ENCODE peak calls at places on chromosomes 11 and 22, in four cellular contexts. One of them, this sample, is unnamed.

GRCh38 chr22:40484906-40485660 is 114.7 kb downstream of the SGSM3 start:
- DNase-seq in dorsolateral prefrontal cortex: no peak
- DNase-seq in heart right ventricle: no peak
- DNase-seq in fibroblast of mammary gland: peak; percentile 37
- DNase-seq in this sample: no peak

GRCh38 chr11:45323598-45324249 is 37.6 kb upstream of the SYT13 start:
- DNase-seq in heart right ventricle: no peak
- DNase-seq in fibroblast of mammary gland: no peak
- DNase-seq in dorsolateral prefrontal cortex: no peak
- DNase-seq in this sample: no peak

GRCh38 chr11:47861762-47862161 is 13.6 kb upstream of the NUP160 start:
- DNase-seq in heart right ventricle: no peak
- DNase-seq in dorsolateral prefrontal cortex: no peak
- DNase-seq in fibroblast of mammary gland: peak; percentile 80
- DNase-seq in this sample: no peak

GRCh38 chr11:125401746-125402145 is 94.3 kb downstream of the FEZ1 start:
- DNase-seq in heart right ventricle: no peak
- DNase-seq in dorsolateral prefrontal cortex: no peak
- DNase-seq in fibroblast of mammary gland: no peak
- DNase-seq in this sample: peak; percentile 71

GRCh38 chr22:43956805-43957463 is 1.7 kb downstream of the SAMM50 start:
- DNase-seq in fibroblast of mammary gland: no peak
- DNase-seq in heart right ventricle: no peak
- DNase-seq in dorsolateral prefrontal cortex: no peak
- DNase-seq in this sample: no peak

GRCh38 chr11:32940865-32941264 is 48.3 kb downstream of the QSER1 start:
- DNase-seq in heart right ventricle: no peak
- DNase-seq in dorsolateral prefrontal cortex: no peak
- DNase-seq in fibroblast of mammary gland: no peak
- DNase-seq in this sample: no peak

GRCh38 chr11:46072172-46072964 is 48.9 kb downstream of the PHF21A start:
- DNase-seq in fibroblast of mammary gland: peak; percentile 51
- DNase-seq in heart right ventricle: no peak
- DNase-seq in dorsolateral prefrontal cortex: no peak
- DNase-seq in this sample: no peak

GRCh38 chr22:47044722-47045545 is 282.5 kb downstream of the TBC1D22A start:
- DNase-seq in fibroblast of mammary gland: no peak
- DNase-seq in dorsolateral prefrontal cortex: no peak
- DNase-seq in heart right ventricle: peak; percentile 4
- DNase-seq in this sample: no peak

GRCh38 chr22:24138649-24139420 is 42.5 kb upstream of the SUSD2 start:
- DNase-seq in fibroblast of mammary gland: no peak
- DNase-seq in heart right ventricle: no peak
- DNase-seq in dorsolateral prefrontal cortex: no peak
- DNase-seq in this sample: no peak

GRCh38 chr22:32557424-32557823 is 82.8 kb downstream of the FBXO7 start:
- DNase-seq in dorsolateral prefrontal cortex: no peak
- DNase-seq in fibroblast of mammary gland: peak; percentile 20
- DNase-seq in heart right ventricle: no peak
- DNase-seq in this sample: no peak

This sample was measured in NT2/D1.